ENCODE peak calls at places on chromosome 13, in seven cellular contexts. L is posterior vena cava; P is left cardiac atrium; R is hypothalamus; G is ovary; O is fibroblast of mammary gland; N is effector memory CD8-positive, alpha-beta T cell. T is an unnamed sample.

GRCh38 chr13:95676100-95676774 is 702 bp upstream of the DNAJC3 start:
- DNase-seq in L (no peak), P (peak; percentile 41), R (no peak), G (no peak), O (peak; percentile 31), N (peak; percentile 21), T (peak; percentile 10)

GRCh38 chr13:54489359-54489758 is 1460.7 kb downstream of the OLFM4 start:
- DNase-seq in L (no peak), P (no peak), R (no peak), G (no peak), O (no peak), N (no peak), T (no peak)

GRCh38 chr13:40101708-40102359 is 446.4 kb downstream of the COG6 start:
- DNase-seq in L (no peak), P (no peak), R (no peak), G (no peak), O (no peak), N (no peak), T (no peak)

GRCh38 chr13:48818495-48818961 is 157.2 kb upstream of the FNDC3A start:
- DNase-seq in L (no peak), P (no peak), R (no peak), G (no peak), O (peak; percentile 99), N (no peak), T (no peak)

GRCh38 chr13:43203781-43204180 is 180.4 kb downstream of the DNAJC15 start:
- DNase-seq in L (no peak), P (no peak), R (no peak), G (no peak), O (peak; percentile 32), N (no peak), T (no peak)

GRCh38 chr13:97834255-97834654 is 119.2 kb upstream of the IPO5 start:
- DNase-seq in L (no peak), P (no peak), R (no peak), G (no peak), O (no peak), N (no peak), T (no peak)

GRCh38 chr13:96397807-96398206 is 307.9 kb downstream of the HS6ST3 start:
- DNase-seq in L (no peak), P (no peak), R (no peak), G (no peak), O (no peak), N (no peak), T (no peak)

GRCh38 chr13:110312669-110313031 is 5.6 kb downstream of the COL4A2 start:
- DNase-seq in L (no peak), P (no peak), R (no peak), G (peak; percentile 11), O (peak; percentile 73), N (no peak), T (no peak)

GRCh38 chr13:113545455-113545930 is 39.1 kb upstream of the TFDP1 start:
- DNase-seq in L (peak; percentile 79), P (no peak), R (no peak), G (no peak), O (peak; percentile 66), N (no peak), T (no peak)

GRCh38 chr13:110216403-110217041 is 90.4 kb downstream of the COL4A1 start:
- DNase-seq in L (no peak), P (peak; percentile 64), R (no peak), G (no peak), O (peak; percentile 83), N (no peak), T (no peak)

GRCh38 chr13:45047394-45048328 is 58.3 kb downstream of the GPALPP1 start:
- DNase-seq in L (peak; percentile 86), P (peak; percentile 74), R (peak; percentile 34), G (peak; percentile 75), O (peak; percentile 80), N (peak; percentile 72), T (peak; percentile 77)

GRCh38 chr13:27943951-27944350 is 24.2 kb downstream of the PDX1 start:
- DNase-seq in L (no peak), P (no peak), R (no peak), G (no peak), O (no peak), N (no peak), T (no peak)